ENCODE peak calls at places on chromosomes 7 and 10, in four cellular contexts. G is ELR, K is pancreas, P is adipocyte. Q is an unnamed sample.

GRCh38 chr10:114545071-114545470 is 113.0 kb downstream of the ABLIM1 start:
- DNase-seq in G (no peak), K (no peak), P (no peak), Q (peak)

GRCh38 chr7:151301471-151302462 is 39.8 kb upstream of the NUB1 start:
- DNase-seq in G (no peak), K (no peak), P (no peak), Q (no peak)

GRCh38 chr7:21497072-21497471 is 45.8 kb upstream of the DNAH11 start:
- DNase-seq in G (peak), K (no peak), P (peak), Q (no peak)

GRCh38 chr10:88534072-88534665 is 48.9 kb downstream of the RNLS start:
- DNase-seq in G (no peak), K (no peak), P (no peak), Q (no peak)

GRCh38 chr7:155921804-155922506 is 109.7 kb upstream of the SHH start:
- DNase-seq in G (no peak), K (peak), P (no peak), Q (peak)

GRCh38 chr7:78983483-78983882 is 470.0 kb downstream of the MAGI2 start:
- DNase-seq in G (no peak), K (no peak), P (no peak), Q (no peak)

GRCh38 chr7:17374654-17375053 is 76.2 kb downstream of the AHR start:
- DNase-seq in G (no peak), K (no peak), P (no peak), Q (no peak)

GRCh38 chr7:4123823-4124222 is 558.3 kb upstream of the FOXK1 start:
- DNase-seq in G (peak), K (no peak), P (no peak), Q (peak)

GRCh38 chr10:119408072-119408471 is 134.4 kb downstream of the RGS10 start:
- DNase-seq in G (no peak), K (no peak), P (no peak), Q (no peak)

GRCh38 chr10:108757946-108758345 is 1165.4 kb downstream of the XPNPEP1 start:
- DNase-seq in G (peak), K (no peak), P (no peak), Q (peak)

GRCh38 chr7:25139536-25139935 is 14.5 kb upstream of the CYCS start:
- DNase-seq in G (no peak), K (no peak), P (no peak), Q (no peak)

Q was measured in PC-3.